ENCODE peak calls at places on chromosomes 11 and 22, in eight cellular contexts. One of them, this sample, is unnamed.

GRCh38 chr22:20258584-20259335 is 9.4 kb downstream of the RTN4R start:
- DNase-seq in non-pigmented ciliary epithelial cell: no peak
- DNase-seq in Daoy: no peak
- DNase-seq in neuronal stem cell: no peak
- DNase-seq in type B pancreatic cell: no peak
- DNase-seq in mesenteric fat pad: no peak
- DNase-seq in psoas muscle: no peak
- DNase-seq in mucosa of gallbladder: no peak
- DNase-seq in this sample: no peak

GRCh38 chr11:86722041-86722440 is 49.6 kb upstream of the ME3 start:
- DNase-seq in mucosa of gallbladder: no peak
- DNase-seq in non-pigmented ciliary epithelial cell: peak
- DNase-seq in Daoy: peak
- DNase-seq in psoas muscle: no peak
- DNase-seq in neuronal stem cell: no peak
- DNase-seq in mesenteric fat pad: no peak
- DNase-seq in type B pancreatic cell: no peak
- DNase-seq in this sample: no peak

GRCh38 chr11:107549253-107549953 is 16.1 kb downstream of the ALKBH8 start:
- DNase-seq in Daoy: peak
- DNase-seq in neuronal stem cell: no peak
- DNase-seq in mucosa of gallbladder: no peak
- DNase-seq in mesenteric fat pad: no peak
- DNase-seq in type B pancreatic cell: no peak
- DNase-seq in psoas muscle: no peak
- DNase-seq in non-pigmented ciliary epithelial cell: no peak
- DNase-seq in this sample: peak

GRCh38 chr11:61706452-61707400 is 26.5 kb downstream of the DAGLA start:
- DNase-seq in psoas muscle: no peak
- DNase-seq in type B pancreatic cell: no peak
- DNase-seq in non-pigmented ciliary epithelial cell: no peak
- DNase-seq in Daoy: no peak
- DNase-seq in mesenteric fat pad: no peak
- DNase-seq in mucosa of gallbladder: no peak
- DNase-seq in neuronal stem cell: no peak
- DNase-seq in this sample: no peak

GRCh38 chr11:12680246-12680939 is 6.2 kb downstream of the TEAD1 start:
- DNase-seq in mesenteric fat pad: no peak
- DNase-seq in Daoy: peak
- DNase-seq in type B pancreatic cell: peak
- DNase-seq in psoas muscle: peak
- DNase-seq in mucosa of gallbladder: peak
- DNase-seq in non-pigmented ciliary epithelial cell: peak
- DNase-seq in neuronal stem cell: peak
- DNase-seq in this sample: peak

GRCh38 chr22:22348127-22348814 is 103.7 kb downstream of the VPREB1 start:
- DNase-seq in neuronal stem cell: peak
- DNase-seq in psoas muscle: no peak
- DNase-seq in Daoy: no peak
- DNase-seq in non-pigmented ciliary epithelial cell: no peak
- DNase-seq in mesenteric fat pad: no peak
- DNase-seq in type B pancreatic cell: no peak
- DNase-seq in mucosa of gallbladder: no peak
- DNase-seq in this sample: no peak

GRCh38 chr11:85569525-85569924 is 57.6 kb downstream of the DLG2 start:
- DNase-seq in mesenteric fat pad: no peak
- DNase-seq in mucosa of gallbladder: no peak
- DNase-seq in non-pigmented ciliary epithelial cell: no peak
- DNase-seq in psoas muscle: no peak
- DNase-seq in neuronal stem cell: no peak
- DNase-seq in Daoy: no peak
- DNase-seq in type B pancreatic cell: no peak
- DNase-seq in this sample: no peak

GRCh38 chr11:96205460-96205809 is 137.6 kb downstream of the MAML2 start:
- DNase-seq in psoas muscle: no peak
- DNase-seq in mesenteric fat pad: no peak
- DNase-seq in type B pancreatic cell: no peak
- DNase-seq in Daoy: no peak
- DNase-seq in neuronal stem cell: no peak
- DNase-seq in mucosa of gallbladder: no peak
- DNase-seq in non-pigmented ciliary epithelial cell: no peak
- DNase-seq in this sample: no peak

GRCh38 chr11:128904872-128905344 is 13.8 kb downstream of the KCNJ5 start:
- DNase-seq in type B pancreatic cell: no peak
- DNase-seq in mesenteric fat pad: no peak
- DNase-seq in psoas muscle: peak
- DNase-seq in mucosa of gallbladder: no peak
- DNase-seq in Daoy: peak
- DNase-seq in non-pigmented ciliary epithelial cell: no peak
- DNase-seq in neuronal stem cell: no peak
- DNase-seq in this sample: no peak

GRCh38 chr11:99370557-99371200 is 349.9 kb downstream of the CNTN5 start:
- DNase-seq in mesenteric fat pad: no peak
- DNase-seq in mucosa of gallbladder: peak
- DNase-seq in Daoy: peak
- DNase-seq in psoas muscle: peak
- DNase-seq in type B pancreatic cell: no peak
- DNase-seq in neuronal stem cell: peak
- DNase-seq in non-pigmented ciliary epithelial cell: peak
- DNase-seq in this sample: peak

GRCh38 chr11:116217441-116217840 is 555.3 kb downstream of the BUD13 start:
- DNase-seq in mucosa of gallbladder: no peak
- DNase-seq in neuronal stem cell: no peak
- DNase-seq in psoas muscle: no peak
- DNase-seq in non-pigmented ciliary epithelial cell: no peak
- DNase-seq in Daoy: no peak
- DNase-seq in mesenteric fat pad: peak
- DNase-seq in type B pancreatic cell: no peak
- DNase-seq in this sample: no peak

GRCh38 chr11:63918576-63919171 is 1.7 kb upstream of the RCOR2 start:
- DNase-seq in psoas muscle: peak
- DNase-seq in mesenteric fat pad: no peak
- DNase-seq in neuronal stem cell: no peak
- DNase-seq in type B pancreatic cell: no peak
- DNase-seq in non-pigmented ciliary epithelial cell: no peak
- DNase-seq in mucosa of gallbladder: no peak
- DNase-seq in Daoy: no peak
- DNase-seq in this sample: no peak

GRCh38 chr22:22178566-22178965 is 66.0 kb upstream of the VPREB1 start:
- DNase-seq in neuronal stem cell: no peak
- DNase-seq in psoas muscle: no peak
- DNase-seq in mucosa of gallbladder: no peak
- DNase-seq in non-pigmented ciliary epithelial cell: no peak
- DNase-seq in Daoy: no peak
- DNase-seq in type B pancreatic cell: no peak
- DNase-seq in mesenteric fat pad: no peak
- DNase-seq in this sample: no peak

GRCh38 chr11:86396403-86396802 is 21.7 kb downstream of the CCDC81 start:
- DNase-seq in neuronal stem cell: no peak
- DNase-seq in Daoy: no peak
- DNase-seq in non-pigmented ciliary epithelial cell: peak
- DNase-seq in type B pancreatic cell: no peak
- DNase-seq in mesenteric fat pad: no peak
- DNase-seq in mucosa of gallbladder: no peak
- DNase-seq in psoas muscle: no peak
- DNase-seq in this sample: no peak

GRCh38 chr22:45376703-45377102 is 36.7 kb downstream of the SMC1B start:
- DNase-seq in Daoy: no peak
- DNase-seq in mesenteric fat pad: no peak
- DNase-seq in psoas muscle: peak
- DNase-seq in neuronal stem cell: no peak
- DNase-seq in non-pigmented ciliary epithelial cell: no peak
- DNase-seq in mucosa of gallbladder: peak
- DNase-seq in type B pancreatic cell: no peak
- DNase-seq in this sample: no peak

GRCh38 chr11:122676638-122677037 is 21.1 kb downstream of the UBASH3B start:
- DNase-seq in Daoy: no peak
- DNase-seq in neuronal stem cell: no peak
- DNase-seq in psoas muscle: no peak
- DNase-seq in mesenteric fat pad: no peak
- DNase-seq in mucosa of gallbladder: no peak
- DNase-seq in non-pigmented ciliary epithelial cell: no peak
- DNase-seq in type B pancreatic cell: no peak
- DNase-seq in this sample: no peak

GRCh38 chr11:10828407-10828806 is 19.7 kb upstream of the EIF4G2 start:
- DNase-seq in mesenteric fat pad: no peak
- DNase-seq in type B pancreatic cell: no peak
- DNase-seq in psoas muscle: no peak
- DNase-seq in non-pigmented ciliary epithelial cell: no peak
- DNase-seq in mucosa of gallbladder: no peak
- DNase-seq in neuronal stem cell: no peak
- DNase-seq in Daoy: no peak
- DNase-seq in this sample: no peak

GRCh38 chr11:68997124-68997994 is 15.7 kb downstream of the MRGPRF start:
- DNase-seq in mesenteric fat pad: peak
- DNase-seq in psoas muscle: no peak
- DNase-seq in non-pigmented ciliary epithelial cell: no peak
- DNase-seq in Daoy: no peak
- DNase-seq in mucosa of gallbladder: no peak
- DNase-seq in type B pancreatic cell: peak
- DNase-seq in neuronal stem cell: no peak
- DNase-seq in this sample: no peak